ENCODE peak calls at places on chromosomes 6 and 20, in eight cellular contexts. P is HT1080; F is astrocyte of the spinal cord; S is fibroblast of mammary gland; W is cortex of kidney; A is substantia nigra; C is choroid plexus epithelial cell; J is naive thymus-derived CD4-positive, alpha-beta T cell. T is an unnamed sample.

GRCh38 chr6:109348246-109348645 is 34.0 kb downstream of the CD164 start:
- DNase-seq in P (no peak), F (no peak), S (no peak), W (no peak), A (no peak), C (no peak), J (no peak), T (no peak)

GRCh38 chr6:72037006-72037405 is 150.7 kb downstream of the RIMS1 start:
- DNase-seq in P (no peak), F (no peak), S (no peak), W (no peak), A (no peak), C (no peak), J (no peak), T (no peak)

GRCh38 chr6:136822051-136822378 is 377 bp upstream of the PEX7 start:
- DNase-seq in P (no peak), F (no peak), S (peak; percentile 56), W (no peak), A (no peak), C (peak; percentile 60), J (no peak), T (no peak)

GRCh38 chr20:16412896-16413295 is 160.4 kb downstream of the KIF16B start:
- DNase-seq in P (no peak), F (no peak), S (no peak), W (no peak), A (no peak), C (no peak), J (no peak), T (no peak)

GRCh38 chr20:48155231-48155630 is 369.9 kb upstream of the SULF2 start:
- DNase-seq in P (no peak), F (no peak), S (no peak), W (no peak), A (peak; percentile 71), C (no peak), J (no peak), T (peak; percentile 44)

GRCh38 chr6:32047855-32048766 is 9.9 kb downstream of the CYP21A2 start:
- DNase-seq in P (peak; percentile 57), F (peak; percentile 20), S (peak; percentile 49), W (no peak), A (peak; percentile 50), C (peak; percentile 61), J (peak; percentile 25), T (no peak)

GRCh38 chr6:134345780-134346179 is 27.9 kb upstream of the SGK1 start:
- DNase-seq in P (no peak), F (no peak), S (peak; percentile 74), W (no peak), A (no peak), C (no peak), J (no peak), T (no peak)

GRCh38 chr6:37495199-37495913 is 4.3 kb downstream of the CCDC167 start:
- DNase-seq in P (no peak), F (no peak), S (no peak), W (no peak), A (no peak), C (no peak), J (no peak), T (no peak)

GRCh38 chr6:79947191-79948173 is at the start of gene ELOVL4:
- DNase-seq in P (peak; percentile 18), F (peak; percentile 83), S (peak; percentile 74), W (no peak), A (peak; percentile 77), C (peak; percentile 78), J (peak; percentile 46), T (peak; percentile 84)

GRCh38 chr6:117265425-117266266 is at the start of gene VGLL2:
- DNase-seq in P (peak; percentile 45), F (peak; percentile 29), S (peak; percentile 38), W (no peak), A (no peak), C (peak; percentile 27), J (no peak), T (no peak)

GRCh38 chr20:21096321-21097043 is 9.7 kb downstream of the LINC00237 start:
- DNase-seq in P (peak; percentile 77), F (no peak), S (peak; percentile 40), W (no peak), A (peak; percentile 43), C (peak; percentile 18), J (no peak), T (peak; percentile 64)

GRCh38 chr6:170193326-170193821 is 97.5 kb downstream of the DLL1 start:
- DNase-seq in P (no peak), F (no peak), S (no peak), W (no peak), A (no peak), C (no peak), J (no peak), T (no peak)